ENCODE peak calls at places on chromosomes 2 and 18, in four cellular contexts. X is astrocyte of the spinal cord; N is effector CD4-positive, alpha-beta T cell; G is astrocyte of the cerebellum. J is an unnamed sample.

GRCh38 chr2:239337877-239338484 is 62.8 kb downstream of the HDAC4 start:
- DNase-seq in N (no peak), G (no peak), X (no peak), J (no peak)

GRCh38 chr2:136767030-136767429 is 1.7 kb downstream of the THSD7B start:
- DNase-seq in X (no peak), N (no peak), G (no peak), J (no peak)

GRCh38 chr2:85137131-85137530 is 3.9 kb downstream of the TCF7L1 start:
- DNase-seq in X (no peak), G (no peak), N (no peak), J (peak)

GRCh38 chr2:79935771-79936657 is 368.5 kb downstream of the LRRTM1 start:
- DNase-seq in N (no peak), X (peak), G (peak), J (peak)

GRCh38 chr2:144402282-144402681 is 117.6 kb downstream of the ZEB2 start:
- DNase-seq in N (no peak), X (no peak), G (no peak), J (no peak)

GRCh38 chr2:127525692-127526141 is 572 bp downstream of the IWS1 start:
- DNase-seq in X (peak), N (no peak), G (peak), J (no peak)

GRCh38 chr18:57775937-57776336 is 27.2 kb downstream of the ATP8B1 start:
- DNase-seq in G (no peak), N (no peak), X (peak), J (peak)

GRCh38 chr18:25392199-25392598 is 40.2 kb upstream of the ZNF521 start:
- DNase-seq in G (no peak), N (no peak), X (no peak), J (no peak)

GRCh38 chr18:9835112-9835755 is 50.5 kb upstream of the TXNDC2 start:
- DNase-seq in G (no peak), X (no peak), N (no peak), J (no peak)

GRCh38 chr2:225820828-225821227 is 421.3 kb downstream of the NYAP2 start:
- DNase-seq in N (no peak), G (peak), X (no peak), J (no peak)

GRCh38 chr2:212027681-212028628 is 510.6 kb downstream of the ERBB4 start:
- DNase-seq in X (no peak), G (no peak), N (no peak), J (peak)

GRCh38 chr2:74206180-74206688 is 7.8 kb downstream of the MTHFD2 start:
- DNase-seq in G (peak), N (peak), X (peak), J (peak)

GRCh38 chr2:187580462-187581124 is 26.4 kb upstream of the TFPI start:
- DNase-seq in G (peak), N (no peak), X (peak), J (peak)

GRCh38 chr2:100358554-100358953 is 36.3 kb upstream of the LONRF2 start:
- DNase-seq in G (no peak), X (no peak), N (no peak), J (no peak)

GRCh38 chr2:111698743-111699554 is 185.0 kb downstream of the ANAPC1 start:
- DNase-seq in N (no peak), G (peak), X (peak), J (peak)

GRCh38 chr18:13131241-13131640 is 87.3 kb upstream of the LDLRAD4 start:
- DNase-seq in G (no peak), X (no peak), N (no peak), J (no peak)

GRCh38 chr2:74188018-74188601 is 9.4 kb upstream of the MOB1A start:
- DNase-seq in X (peak), G (no peak), N (no peak), J (no peak)

GRCh38 chr2:232598293-232598692 is 35.1 kb upstream of the EFHD1 start:
- DNase-seq in N (no peak), X (no peak), G (no peak), J (no peak)

GRCh38 chr2:84288335-84288734 is 170.7 kb downstream of the SUCLG1 start:
- DNase-seq in N (no peak), X (no peak), G (no peak), J (no peak)

GRCh38 chr2:101717041-101717817 is 19.7 kb downstream of the MAP4K4 start:
- DNase-seq in G (no peak), N (no peak), X (no peak), J (no peak)

GRCh38 chr2:19651466-19651865 is 250.3 kb downstream of the TTC32 start:
- DNase-seq in X (peak), G (no peak), N (no peak), J (no peak)

GRCh38 chr2:236720974-236721600 is 151.5 kb downstream of the ACKR3 start:
- DNase-seq in G (no peak), N (no peak), X (no peak), J (no peak)

GRCh38 chr18:76314496-76314895 is 180.5 kb downstream of the ZNF516 start:
- DNase-seq in N (no peak), X (no peak), G (no peak), J (no peak)

GRCh38 chr2:66531156-66531555 is 96.2 kb downstream of the MEIS1 start:
- DNase-seq in N (no peak), X (no peak), G (no peak), J (no peak)

GRCh38 chr2:28406276-28407096 is 13.8 kb downstream of the FOSL2 start:
- DNase-seq in G (no peak), X (peak), N (peak), J (peak)

GRCh38 chr2:181223239-181223638 is 233.9 kb upstream of the ITGA4 start:
- DNase-seq in N (no peak), G (no peak), X (no peak), J (no peak)

GRCh38 chr2:70686577-70687460 is 81.2 kb downstream of the ADD2 start:
- DNase-seq in N (no peak), G (no peak), X (peak), J (no peak)

GRCh38 chr2:106323337-106324013 is 129.4 kb upstream of the UXS1 start:
- DNase-seq in N (no peak), G (no peak), X (no peak), J (no peak)

GRCh38 chr2:178273787-178274360 is 79.6 kb downstream of the OSBPL6 start:
- DNase-seq in N (no peak), G (no peak), X (no peak), J (peak)

GRCh38 chr2:230824406-230824978 is 40.2 kb upstream of the ITM2C start:
- DNase-seq in G (peak), N (peak), X (peak), J (peak)

GRCh38 chr2:200534572-200534971 is 8.6 kb downstream of the SGO2 start:
- DNase-seq in G (no peak), N (no peak), X (no peak), J (no peak)

GRCh38 chr2:17757321-17757720 is 3.4 kb downstream of the GEN1 start:
- DNase-seq in G (peak), X (peak), N (no peak), J (peak)

GRCh38 chr2:143246815-143247744 is 117.9 kb downstream of the ARHGAP15 start:
- DNase-seq in G (no peak), X (no peak), N (peak), J (no peak)

GRCh38 chr2:63053889-63054725 is 3.5 kb downstream of the OTX1 start:
- DNase-seq in N (no peak), G (no peak), X (no peak), J (peak)